ENCODE peak calls at places on chromosomes 11 and 22, in six cellular contexts. S is IMR-90, M is OCI-LY7, N is WTC11, U is dorsolateral prefrontal cortex, X is hippocampal formation. P is an unnamed sample.

GRCh38 chr11:77171885-77172665 is 44.0 kb downstream of the MYO7A start:
- DNase-seq in S (no peak), M (no peak), N (peak; percentile 85), U (no peak), X (no peak), P (no peak)

GRCh38 chr11:45094958-45095690 is 51.3 kb upstream of the PRDM11 start:
- DNase-seq in S (no peak), M (no peak), N (no peak), U (no peak), X (no peak), P (no peak)

GRCh38 chr22:37501610-37502341 is 15.6 kb upstream of the MFNG start:
- DNase-seq in S (peak; percentile 93), M (no peak), N (no peak), U (no peak), X (no peak), P (peak; percentile 81)

GRCh38 chr11:43894546-43894945 is 13.9 kb downstream of the ALKBH3 start:
- DNase-seq in S (no peak), M (no peak), N (no peak), U (no peak), X (no peak), P (no peak)

GRCh38 chr11:32713496-32713895 is 81.0 kb downstream of the CCDC73 start:
- DNase-seq in S (no peak), M (peak; percentile 1), N (no peak), U (no peak), X (no peak), P (no peak)

GRCh38 chr22:44261861-44262595 is 50.7 kb downstream of the SHISAL1 start:
- DNase-seq in S (no peak), M (no peak), N (peak; percentile 7), U (no peak), X (no peak), P (no peak)

GRCh38 chr22:27094633-27095308 is 437.4 kb downstream of the MIAT start:
- DNase-seq in S (peak; percentile 51), M (no peak), N (no peak), U (no peak), X (no peak), P (peak; percentile 93)

GRCh38 chr11:111378773-111379499 is at the start of gene POU2AF1:
- DNase-seq in S (peak; percentile 43), M (peak; percentile 95), N (peak; percentile 45), U (no peak), X (no peak), P (peak; percentile 36)

GRCh38 chr11:114163231-114163631 is 103.7 kb downstream of the ZBTB16 start:
- DNase-seq in S (peak; percentile 5), M (no peak), N (no peak), U (no peak), X (no peak), P (peak; percentile 68)

GRCh38 chr22:32781695-32782094 is 19.8 kb upstream of the TIMP3 start:
- DNase-seq in S (peak; percentile 57), M (no peak), N (no peak), U (no peak), X (no peak), P (peak; percentile 62)

GRCh38 chr22:46843691-46844297 is 81.3 kb downstream of the TBC1D22A start:
- DNase-seq in S (peak; percentile 45), M (no peak), N (no peak), U (no peak), X (no peak), P (peak; percentile 81)

GRCh38 chr22:25484498-25484897 is 80.0 kb upstream of the GRK3 start:
- DNase-seq in S (no peak), M (no peak), N (no peak), U (no peak), X (no peak), P (no peak)

GRCh38 chr22:36405671-36406070 is 17.9 kb upstream of the MYH9 start:
- DNase-seq in S (no peak), M (peak; percentile 88), N (no peak), U (no peak), X (no peak), P (peak; percentile 59)

GRCh38 chr22:19717691-19718254 is 3.5 kb downstream of the SEPTIN5 start:
- DNase-seq in S (peak; percentile 52), M (peak; percentile 68), N (peak; percentile 70), U (peak; percentile 52), X (peak; percentile 52), P (peak; percentile 60)

GRCh38 chr11:94501522-94501921 is 7.7 kb downstream of the ANKRD49 start:
- DNase-seq in S (no peak), M (no peak), N (no peak), U (no peak), X (no peak), P (no peak)

GRCh38 chr22:43101306-43101705 is 9.2 kb upstream of the BIK start:
- DNase-seq in S (no peak), M (no peak), N (no peak), U (no peak), X (no peak), P (no peak)

GRCh38 chr11:73233704-73234402 is 15.8 kb downstream of the P2RY2 start:
- DNase-seq in S (no peak), M (no peak), N (peak; percentile 2), U (no peak), X (no peak), P (no peak)

GRCh38 chr11:130872102-130872501 is 44.2 kb downstream of the SNX19 start:
- DNase-seq in S (no peak), M (no peak), N (no peak), U (no peak), X (no peak), P (no peak)

GRCh38 chr11:99449345-99449744 is 428.6 kb downstream of the CNTN5 start:
- DNase-seq in S (no peak), M (no peak), N (no peak), U (no peak), X (no peak), P (no peak)

P was measured in AG10803.